ENCODE peak calls at places on chromosomes 3 and 15, in nine cellular contexts. One of them, this sample, is unnamed.

GRCh38 chr3:149790265-149790664 is 2.1 kb downstream of the ANKUB1 start:
- DNase-seq in uterus: no peak
- DNase-seq in HEK293T: no peak
- DNase-seq in mucosa of gallbladder: no peak
- DNase-seq in activated naive CD4-positive, alpha-beta T cell: no peak
- DNase-seq in activated T-helper 2 cell treated with anti-CD3 and anti-CD28 coated beads, Interferon-gamma antibody, Interleukin-2, Interleukin-4, amounts not matched to agents 10 μg/mL and 5 μg/mL and 100 μg/mL, durations not matched to agents 14 hours and 24 hours and 36 hours: no peak
- DNase-seq in AG09309: no peak
- DNase-seq in fibroblast of pulmonary artery: no peak
- DNase-seq in frontal cortex: no peak
- DNase-seq in this sample: no peak

GRCh38 chr3:176795897-176796296 is 401.4 kb downstream of the TBL1XR1 start:
- DNase-seq in AG09309: no peak
- DNase-seq in mucosa of gallbladder: no peak
- DNase-seq in uterus: no peak
- DNase-seq in HEK293T: no peak
- DNase-seq in fibroblast of pulmonary artery: no peak
- DNase-seq in activated T-helper 2 cell treated with anti-CD3 and anti-CD28 coated beads, Interferon-gamma antibody, Interleukin-2, Interleukin-4, amounts not matched to agents 10 μg/mL and 5 μg/mL and 100 μg/mL, durations not matched to agents 14 hours and 24 hours and 36 hours: no peak
- DNase-seq in activated naive CD4-positive, alpha-beta T cell: no peak
- DNase-seq in frontal cortex: no peak
- DNase-seq in this sample: no peak

GRCh38 chr3:100268986-100269385 is 8.2 kb downstream of the TBC1D23 start:
- DNase-seq in mucosa of gallbladder: no peak
- DNase-seq in AG09309: no peak
- DNase-seq in activated T-helper 2 cell treated with anti-CD3 and anti-CD28 coated beads, Interferon-gamma antibody, Interleukin-2, Interleukin-4, amounts not matched to agents 10 μg/mL and 5 μg/mL and 100 μg/mL, durations not matched to agents 14 hours and 24 hours and 36 hours: no peak
- DNase-seq in frontal cortex: no peak
- DNase-seq in fibroblast of pulmonary artery: no peak
- DNase-seq in uterus: no peak
- DNase-seq in HEK293T: no peak
- DNase-seq in activated naive CD4-positive, alpha-beta T cell: no peak
- DNase-seq in this sample: no peak

GRCh38 chr15:32651229-32651837 is 9.8 kb downstream of the SCG5 start:
- DNase-seq in activated T-helper 2 cell treated with anti-CD3 and anti-CD28 coated beads, Interferon-gamma antibody, Interleukin-2, Interleukin-4, amounts not matched to agents 10 μg/mL and 5 μg/mL and 100 μg/mL, durations not matched to agents 14 hours and 24 hours and 36 hours: peak; percentile 30
- DNase-seq in frontal cortex: peak; percentile 55
- DNase-seq in fibroblast of pulmonary artery: peak; percentile 75
- DNase-seq in uterus: no peak
- DNase-seq in mucosa of gallbladder: peak; percentile 46
- DNase-seq in AG09309: peak; percentile 35
- DNase-seq in HEK293T: peak; percentile 48
- DNase-seq in activated naive CD4-positive, alpha-beta T cell: no peak
- DNase-seq in this sample: peak; percentile 81

GRCh38 chr3:100175637-100176250 is 61.4 kb upstream of the FILIP1L start:
- DNase-seq in fibroblast of pulmonary artery: no peak
- DNase-seq in uterus: no peak
- DNase-seq in activated naive CD4-positive, alpha-beta T cell: no peak
- DNase-seq in activated T-helper 2 cell treated with anti-CD3 and anti-CD28 coated beads, Interferon-gamma antibody, Interleukin-2, Interleukin-4, amounts not matched to agents 10 μg/mL and 5 μg/mL and 100 μg/mL, durations not matched to agents 14 hours and 24 hours and 36 hours: no peak
- DNase-seq in AG09309: no peak
- DNase-seq in frontal cortex: no peak
- DNase-seq in HEK293T: no peak
- DNase-seq in mucosa of gallbladder: no peak
- DNase-seq in this sample: no peak

GRCh38 chr3:166283856-166284255 is 446.6 kb upstream of the BCHE start:
- DNase-seq in activated T-helper 2 cell treated with anti-CD3 and anti-CD28 coated beads, Interferon-gamma antibody, Interleukin-2, Interleukin-4, amounts not matched to agents 10 μg/mL and 5 μg/mL and 100 μg/mL, durations not matched to agents 14 hours and 24 hours and 36 hours: no peak
- DNase-seq in HEK293T: no peak
- DNase-seq in AG09309: no peak
- DNase-seq in fibroblast of pulmonary artery: peak; percentile 87
- DNase-seq in activated naive CD4-positive, alpha-beta T cell: no peak
- DNase-seq in mucosa of gallbladder: no peak
- DNase-seq in uterus: no peak
- DNase-seq in frontal cortex: peak; percentile 2
- DNase-seq in this sample: peak; percentile 20

GRCh38 chr3:28624079-28624478 is 275.5 kb upstream of the AZI2 start:
- DNase-seq in activated T-helper 2 cell treated with anti-CD3 and anti-CD28 coated beads, Interferon-gamma antibody, Interleukin-2, Interleukin-4, amounts not matched to agents 10 μg/mL and 5 μg/mL and 100 μg/mL, durations not matched to agents 14 hours and 24 hours and 36 hours: no peak
- DNase-seq in frontal cortex: no peak
- DNase-seq in mucosa of gallbladder: no peak
- DNase-seq in AG09309: no peak
- DNase-seq in fibroblast of pulmonary artery: no peak
- DNase-seq in HEK293T: no peak
- DNase-seq in activated naive CD4-positive, alpha-beta T cell: no peak
- DNase-seq in uterus: no peak
- DNase-seq in this sample: no peak

GRCh38 chr3:86982883-86983282 is 8.1 kb downstream of the VGLL3 start:
- DNase-seq in mucosa of gallbladder: no peak
- DNase-seq in uterus: peak; percentile 22
- DNase-seq in frontal cortex: no peak
- DNase-seq in fibroblast of pulmonary artery: peak; percentile 92
- DNase-seq in activated naive CD4-positive, alpha-beta T cell: no peak
- DNase-seq in activated T-helper 2 cell treated with anti-CD3 and anti-CD28 coated beads, Interferon-gamma antibody, Interleukin-2, Interleukin-4, amounts not matched to agents 10 μg/mL and 5 μg/mL and 100 μg/mL, durations not matched to agents 14 hours and 24 hours and 36 hours: no peak
- DNase-seq in AG09309: peak; percentile 80
- DNase-seq in HEK293T: no peak
- DNase-seq in this sample: no peak

GRCh38 chr3:148882288-148882687 is 17.2 kb downstream of the CPA3 start:
- DNase-seq in activated naive CD4-positive, alpha-beta T cell: no peak
- DNase-seq in mucosa of gallbladder: no peak
- DNase-seq in uterus: no peak
- DNase-seq in AG09309: no peak
- DNase-seq in fibroblast of pulmonary artery: peak; percentile 55
- DNase-seq in frontal cortex: no peak
- DNase-seq in HEK293T: no peak
- DNase-seq in activated T-helper 2 cell treated with anti-CD3 and anti-CD28 coated beads, Interferon-gamma antibody, Interleukin-2, Interleukin-4, amounts not matched to agents 10 μg/mL and 5 μg/mL and 100 μg/mL, durations not matched to agents 14 hours and 24 hours and 36 hours: no peak
- DNase-seq in this sample: no peak

GRCh38 chr15:88513195-88513594 is 33.3 kb downstream of the DET1 start:
- DNase-seq in activated naive CD4-positive, alpha-beta T cell: no peak
- DNase-seq in HEK293T: no peak
- DNase-seq in AG09309: peak; percentile 38
- DNase-seq in fibroblast of pulmonary artery: no peak
- DNase-seq in mucosa of gallbladder: no peak
- DNase-seq in uterus: no peak
- DNase-seq in activated T-helper 2 cell treated with anti-CD3 and anti-CD28 coated beads, Interferon-gamma antibody, Interleukin-2, Interleukin-4, amounts not matched to agents 10 μg/mL and 5 μg/mL and 100 μg/mL, durations not matched to agents 14 hours and 24 hours and 36 hours: no peak
- DNase-seq in frontal cortex: no peak
- DNase-seq in this sample: no peak

GRCh38 chr15:92930061-92930460 is 29.9 kb downstream of the CHD2 start:
- DNase-seq in frontal cortex: no peak
- DNase-seq in activated naive CD4-positive, alpha-beta T cell: no peak
- DNase-seq in mucosa of gallbladder: no peak
- DNase-seq in HEK293T: no peak
- DNase-seq in AG09309: no peak
- DNase-seq in activated T-helper 2 cell treated with anti-CD3 and anti-CD28 coated beads, Interferon-gamma antibody, Interleukin-2, Interleukin-4, amounts not matched to agents 10 μg/mL and 5 μg/mL and 100 μg/mL, durations not matched to agents 14 hours and 24 hours and 36 hours: no peak
- DNase-seq in fibroblast of pulmonary artery: no peak
- DNase-seq in uterus: no peak
- DNase-seq in this sample: no peak

GRCh38 chr3:188165596-188165995 is 11.6 kb downstream of the LPP start:
- DNase-seq in activated T-helper 2 cell treated with anti-CD3 and anti-CD28 coated beads, Interferon-gamma antibody, Interleukin-2, Interleukin-4, amounts not matched to agents 10 μg/mL and 5 μg/mL and 100 μg/mL, durations not matched to agents 14 hours and 24 hours and 36 hours: no peak
- DNase-seq in fibroblast of pulmonary artery: no peak
- DNase-seq in AG09309: no peak
- DNase-seq in frontal cortex: no peak
- DNase-seq in mucosa of gallbladder: no peak
- DNase-seq in activated naive CD4-positive, alpha-beta T cell: no peak
- DNase-seq in HEK293T: no peak
- DNase-seq in uterus: no peak
- DNase-seq in this sample: no peak

GRCh38 chr15:37788767-37789391 is 145.6 kb upstream of the TMCO5A start:
- DNase-seq in uterus: no peak
- DNase-seq in HEK293T: no peak
- DNase-seq in AG09309: no peak
- DNase-seq in activated T-helper 2 cell treated with anti-CD3 and anti-CD28 coated beads, Interferon-gamma antibody, Interleukin-2, Interleukin-4, amounts not matched to agents 10 μg/mL and 5 μg/mL and 100 μg/mL, durations not matched to agents 14 hours and 24 hours and 36 hours: no peak
- DNase-seq in frontal cortex: no peak
- DNase-seq in activated naive CD4-positive, alpha-beta T cell: no peak
- DNase-seq in fibroblast of pulmonary artery: no peak
- DNase-seq in mucosa of gallbladder: no peak
- DNase-seq in this sample: no peak